ENCODE peak calls at places on chromosomes 1 and 21, in six cellular contexts. M is K562, X is H1, O is GM12892, P is HepG2, A is GM12878. H is an unnamed sample.

GRCh38 chr1:102919659-102920058 is 188.7 kb downstream of the COL11A1 start:
- DNase-seq in M (no peak), A (no peak), X (no peak), P (no peak), O (no peak), H (no peak)

GRCh38 chr1:8094481-8095241 is 68.6 kb upstream of the ERRFI1 start:
- DNase-seq in O (no peak), P (peak; percentile 79), A (no peak), M (no peak), X (no peak), H (no peak)

GRCh38 chr1:39017266-39017665 is 8.9 kb upstream of the NDUFS5 start:
- DNase-seq in O (no peak), X (no peak), A (no peak), M (no peak), P (no peak), H (no peak)

GRCh38 chr1:94092210-94092613 is 28.7 kb downstream of the ABCA4 start:
- DNase-seq in M (no peak), X (no peak), A (no peak), O (no peak), P (no peak), H (no peak)

GRCh38 chr1:202069670-202070069 is 53.0 kb upstream of the GPR37L1 start:
- DNase-seq in P (peak; percentile 82), M (no peak), O (no peak), A (no peak), X (no peak), H (no peak)

GRCh38 chr1:112983540-112984131 is 27.6 kb upstream of the SLC16A1 start:
- DNase-seq in M (no peak), A (no peak), P (no peak), X (no peak), O (no peak), H (no peak)

GRCh38 chr1:197800379-197801110 is 25.3 kb upstream of the DENND1B start:
- DNase-seq in A (no peak), M (no peak), X (no peak), O (no peak), P (no peak), H (no peak)

GRCh38 chr1:177525176-177525575 is 354.4 kb downstream of the BRINP2 start:
- DNase-seq in P (no peak), A (no peak), O (no peak), M (no peak), X (no peak), H (no peak)

GRCh38 chr1:107451735-107452134 is 310.9 kb downstream of the NTNG1 start:
- DNase-seq in O (no peak), X (no peak), P (no peak), M (no peak), A (peak; percentile 62), H (no peak)

GRCh38 chr1:76240321-76240720 is 165.8 kb downstream of the ST6GALNAC3 start:
- DNase-seq in M (no peak), O (no peak), A (no peak), P (no peak), X (no peak), H (no peak)

GRCh38 chr1:184429342-184429741 is 42.5 kb downstream of the C1orf21 start:
- DNase-seq in M (no peak), O (no peak), X (no peak), P (no peak), A (no peak), H (no peak)

DNA sequence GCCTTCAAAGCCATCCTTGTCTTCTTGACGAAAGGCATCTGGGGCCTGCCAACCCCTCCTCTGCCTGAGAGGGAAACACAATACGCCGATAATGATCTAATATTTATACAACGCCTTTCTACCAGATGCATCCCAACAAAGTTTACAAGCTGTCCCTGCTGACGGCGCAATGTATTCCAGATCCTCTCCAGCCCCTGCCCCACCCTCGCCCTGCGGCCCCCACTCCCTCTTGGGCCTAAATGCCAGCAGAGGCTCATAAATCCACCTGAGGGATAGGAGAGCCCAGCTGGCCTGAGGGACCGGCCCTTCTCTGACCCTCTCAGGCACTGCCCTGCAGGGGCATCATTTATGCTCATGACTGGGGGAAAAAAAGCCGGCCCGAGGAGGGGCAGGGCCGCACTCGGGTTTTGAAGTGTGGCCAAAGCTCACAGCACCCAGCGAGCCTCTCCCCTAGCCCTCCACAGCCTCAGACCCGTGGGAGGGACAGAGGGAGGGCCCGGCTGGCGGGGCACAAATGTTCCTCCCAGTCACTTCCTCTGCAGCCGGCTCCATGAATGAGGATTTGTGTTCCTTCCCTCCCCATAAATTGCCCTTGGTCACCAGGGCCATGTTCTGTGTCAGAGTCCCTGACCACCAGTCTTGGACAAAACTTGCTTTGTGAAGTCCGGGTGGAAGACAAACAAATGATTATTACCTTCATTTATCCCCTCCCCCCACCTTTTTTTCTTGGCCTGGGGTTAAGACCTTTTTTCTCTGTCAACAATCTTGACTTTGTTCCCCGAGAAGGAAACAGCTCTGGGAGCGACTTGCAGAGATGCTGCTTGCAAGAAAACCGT is 140.4 kb downstream of the FOXD2 start:
- DNase-seq in M (no peak), X (no peak), A (no peak), O (no peak), P (no peak), H (no peak)
- TF ChIP-seq TAF1 in M (no peak), X (no peak), A (no peak), O (no peak), P (no peak), H (no peak)

GRCh38 chr1:9465640-9466039 is 73.6 kb upstream of the SLC25A33 start:
- DNase-seq in P (no peak), A (no peak), X (no peak), M (no peak), O (no peak), H (no peak)

GRCh38 chr1:9456833-9457232 is 82.4 kb upstream of the SLC25A33 start:
- DNase-seq in O (no peak), P (no peak), A (no peak), M (no peak), X (no peak), H (no peak)

GRCh38 chr1:9454494-9455066 is 84.7 kb upstream of the SLC25A33 start:
- DNase-seq in A (no peak), O (no peak), P (no peak), X (no peak), M (no peak), H (no peak)

GRCh38 chr1:9455487-9456237 is 83.6 kb upstream of the SLC25A33 start:
- DNase-seq in A (no peak), X (peak; percentile 94), P (peak; percentile 61), M (peak; percentile 76), O (peak; percentile 76), H (peak; percentile 66)

DNA sequence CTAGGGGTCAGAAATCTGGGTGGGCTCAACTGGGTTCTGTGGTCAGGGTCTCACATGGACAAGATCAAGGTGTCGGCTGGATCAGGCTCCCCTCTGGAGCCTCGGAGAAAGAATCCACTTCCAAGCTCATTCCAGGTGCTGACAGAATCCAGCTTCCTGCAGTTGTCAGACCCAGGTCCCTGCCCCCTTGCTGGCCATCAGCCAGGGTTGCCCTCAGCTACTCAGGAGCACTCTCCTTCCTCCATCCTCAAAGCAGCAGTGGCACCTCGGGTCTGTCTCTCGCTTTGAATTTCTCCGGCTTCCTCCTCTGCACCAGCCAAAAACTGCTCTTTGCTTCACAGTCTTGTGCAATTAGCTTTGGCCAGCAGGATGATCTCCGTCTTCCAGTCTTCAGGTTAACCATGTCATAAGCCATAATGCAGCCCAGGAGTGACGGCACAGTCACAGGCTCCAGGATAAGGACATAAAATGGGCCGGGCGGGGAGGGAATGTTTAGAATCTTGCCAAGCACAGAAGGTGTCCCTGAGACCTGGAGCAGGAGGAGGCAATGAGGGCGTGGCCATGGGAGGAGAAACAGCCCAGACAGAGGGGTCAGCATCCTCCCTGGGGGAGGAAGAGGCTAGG is 79.4 kb upstream of the SLC25A33 start:
- DNase-seq in P (no peak), A (no peak), X (no peak), O (no peak), M (no peak), H (no peak)
- TF ChIP-seq POLR2A in P (no peak), A (no peak), X (no peak), O (no peak), M (no peak), H (no peak)

DNA sequence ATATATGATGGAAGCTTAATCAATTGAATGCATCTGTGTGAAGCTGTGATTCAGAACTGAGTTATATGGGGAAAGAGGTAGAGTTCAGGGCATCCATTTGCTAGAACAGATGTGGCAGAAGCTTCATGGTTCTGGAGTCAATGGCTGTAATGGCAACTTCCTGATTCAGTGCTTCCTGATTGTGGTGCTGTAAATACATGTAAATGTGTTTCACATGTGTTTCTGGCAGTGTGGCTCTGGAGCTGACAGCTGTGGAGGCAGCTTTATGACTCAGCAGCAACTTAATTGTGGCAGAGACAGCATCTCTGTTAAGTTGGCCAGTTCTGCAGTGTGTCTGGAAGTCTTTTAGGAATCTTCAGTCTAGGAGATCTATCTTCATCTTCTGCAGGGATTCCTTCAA is 226.6 kb upstream of the ZRANB2 start:
- DNase-seq in M (no peak), X (no peak), O (no peak), P (no peak), A (no peak), H (no peak)
- TF ChIP-seq TAF1 in M (no peak), X (no peak), O (no peak), P (no peak), A (no peak), H (no peak)

GRCh38 chr1:155131285-155131684 is 3.6 kb downstream of the EFNA1 start:
- DNase-seq in M (no peak), A (no peak), P (no peak), O (no peak), X (no peak), H (no peak)
- TF ChIP-seq POLR2A in M (no peak), A (no peak), P (no peak), O (no peak), X (no peak), H (no peak)

GRCh38 chr1:55233149-55233777 is 18.1 kb upstream of the USP24 start:
- DNase-seq in X (no peak), O (no peak), P (peak; percentile 81), M (no peak), A (no peak), H (no peak)
- TF ChIP-seq TAF1 in X (no peak), O (no peak), P (no peak), M (no peak), A (no peak), H (no peak)

DNA sequence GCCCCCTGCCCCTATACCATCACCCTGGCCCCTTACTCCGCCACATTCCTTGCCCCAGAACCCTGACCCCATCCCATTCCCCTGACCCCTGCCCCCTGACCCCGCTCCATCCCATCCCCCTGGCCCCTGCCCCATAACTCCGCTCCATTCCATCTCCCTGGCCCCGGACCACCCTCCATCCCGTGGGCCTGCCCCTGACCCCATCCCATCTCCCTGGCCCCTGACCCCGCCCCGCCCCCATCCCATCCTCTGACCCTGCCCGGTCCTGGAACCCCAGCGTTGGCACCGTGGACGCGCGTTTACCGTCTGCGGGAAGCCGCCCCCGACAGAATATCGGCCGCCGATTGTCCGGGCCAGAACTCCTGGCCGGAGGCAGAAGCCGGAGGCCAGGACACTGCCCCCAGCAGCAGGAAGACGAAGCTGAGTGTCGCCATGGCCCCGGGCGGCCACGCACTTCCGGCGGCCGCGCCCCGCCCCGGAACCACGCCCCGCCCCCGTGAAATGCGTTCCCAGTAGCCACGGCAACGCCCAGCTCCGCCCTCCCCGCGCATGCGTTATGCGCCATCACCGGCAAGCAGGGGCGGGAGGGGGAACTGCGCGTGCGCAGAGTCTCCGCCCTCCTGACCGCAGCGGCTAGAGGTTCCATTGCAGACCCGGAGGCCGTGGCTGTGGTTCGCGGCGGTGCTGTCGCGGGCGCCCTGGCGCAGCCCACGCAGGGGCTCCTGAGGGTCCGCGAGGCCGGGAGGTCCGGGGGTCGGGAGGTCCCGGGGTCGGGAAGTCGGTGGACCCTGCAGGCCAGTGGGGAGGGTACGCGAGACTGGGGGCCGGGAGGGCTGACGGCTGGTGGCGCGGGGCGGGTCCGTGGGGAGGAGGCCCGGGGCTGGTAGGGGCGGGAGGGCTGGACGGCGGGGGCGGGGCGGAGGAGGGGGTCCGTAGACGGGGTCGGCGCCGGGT is at the start of gene POFUT2:
- DNase-seq in M (peak; percentile 100), A (peak; percentile 82), X (peak; percentile 99), O (peak; percentile 98), P (peak; percentile 86), H (peak; percentile 99)
- TF ChIP-seq POLR2A in M (peak; percentile 83), A (peak; percentile 90), X (peak; percentile 41), O (peak; percentile 76), P (peak; percentile 76), H (peak; percentile 64)

H was measured in GM12891.